ENCODE peak calls at places on chromosome 9, in eight cellular contexts. I is NCI-H1436, E is fibroblast of pulmonary artery, K is hypothalamus, U is amniotic stem cell, H is HuH-7.5, V is NCI-H2029 treated with DMSO at 0.1 percent for 48 hours, N is AG08396. O is an unnamed sample.
A peak's percentile ranks its signal among the peaks of the same experiment; 100 is the strongest.

GRCh38 chr9:99811172-99811571 is 10.5 kb upstream of the NR4A3 start:
- DNase-seq in I (no peak), E (no peak), K (no peak), U (no peak), H (no peak), V (peak; percentile 1), N (no peak), O (no peak)

GRCh38 chr9:90698874-90699440 is 56.3 kb upstream of the DIRAS2 start:
- DNase-seq in I (no peak), E (no peak), K (no peak), U (no peak), H (no peak), V (no peak), N (no peak), O (no peak)

GRCh38 chr9:112789493-112789892 is 38.9 kb downstream of the SNX30 start:
- DNase-seq in I (no peak), E (peak; percentile 58), K (no peak), U (no peak), H (no peak), V (no peak), N (no peak), O (no peak)

GRCh38 chr9:74036549-74037231 is 460.4 kb upstream of the RORB start:
- DNase-seq in I (no peak), E (peak; percentile 16), K (no peak), U (no peak), H (no peak), V (no peak), N (no peak), O (no peak)

GRCh38 chr9:129111762-129112151 is 542 bp downstream of the PTPA start:
- DNase-seq in I (peak; percentile 7), E (peak; percentile 52), K (peak; percentile 47), U (peak; percentile 6), H (peak; percentile 68), V (no peak), N (peak; percentile 48), O (no peak)

GRCh38 chr9:32820322-32820721 is 37.0 kb downstream of the TMEM215 start:
- DNase-seq in I (no peak), E (no peak), K (no peak), U (no peak), H (no peak), V (no peak), N (no peak), O (no peak)

GRCh38 chr9:123425261-123425821 is 69.3 kb downstream of the CRB2 start:
- DNase-seq in I (no peak), E (no peak), K (peak; percentile 60), U (no peak), H (no peak), V (no peak), N (no peak), O (no peak)

GRCh38 chr9:77092536-77092935 is 73.1 kb downstream of the FOXB2 start:
- DNase-seq in I (no peak), E (peak; percentile 4), K (no peak), U (no peak), H (no peak), V (no peak), N (peak; percentile 7), O (no peak)

GRCh38 chr9:38032266-38032830 is 36.7 kb downstream of the SHB start:
- DNase-seq in I (no peak), E (no peak), K (no peak), U (no peak), H (no peak), V (no peak), N (no peak), O (peak; percentile 83)

GRCh38 chr9:2337131-2337530 is 284.5 kb upstream of the VLDLR start:
- DNase-seq in I (no peak), E (no peak), K (no peak), U (no peak), H (no peak), V (no peak), N (no peak), O (no peak)

GRCh38 chr9:14452539-14452938 is 138.6 kb upstream of the NFIB start:
- DNase-seq in I (no peak), E (no peak), K (no peak), U (no peak), H (no peak), V (no peak), N (no peak), O (no peak)

GRCh38 chr9:110782701-110783100 is 114.1 kb downstream of the MUSK start:
- DNase-seq in I (no peak), E (no peak), K (no peak), U (no peak), H (no peak), V (no peak), N (no peak), O (no peak)

GRCh38 chr9:69468380-69468779 is 143.4 kb downstream of the ENTREP1 start:
- DNase-seq in I (no peak), E (no peak), K (no peak), U (no peak), H (no peak), V (no peak), N (no peak), O (no peak)

O was measured in pancreas.